ENCODE peak calls at places on chromosomes 6 and 20, in ten cellular contexts. K, I, M, F, Y, N, A, P, U and R are unnamed samples.
A peak's percentile ranks its signal among the peaks of the same experiment; 100 is the strongest.

GRCh38 chr6:7640607-7641577 is 50.9 kb downstream of the SNRNP48 start:
- DNase-seq in K (no peak), I (no peak), M (no peak), F (no peak), Y (peak; percentile 78), N (peak; percentile 47), A (peak; percentile 46), P (peak; percentile 68), U (peak; percentile 52), R (no peak)

GRCh38 chr20:53981752-53982437 is 88.5 kb downstream of the BCAS1 start:
- DNase-seq in K (no peak), I (no peak), M (no peak), F (no peak), Y (no peak), N (no peak), A (no peak), P (no peak), U (no peak), R (no peak)

GRCh38 chr6:148817689-148818088 is 70.9 kb downstream of the UST start:
- DNase-seq in K (no peak), I (no peak), M (no peak), F (no peak), Y (no peak), N (no peak), A (no peak), P (no peak), U (no peak), R (no peak)

GRCh38 chr6:162416845-162417537 is 310.6 kb downstream of the PRKN start:
- DNase-seq in K (no peak), I (no peak), M (no peak), F (no peak), Y (no peak), N (no peak), A (no peak), P (no peak), U (no peak), R (no peak)

GRCh38 chr6:53944538-53944937 is 149.7 kb downstream of the LRRC1 start:
- DNase-seq in K (no peak), I (no peak), M (no peak), F (no peak), Y (no peak), N (no peak), A (no peak), P (no peak), U (no peak), R (no peak)

GRCh38 chr6:35170166-35170565 is 29.0 kb upstream of the TCP11 start:
- DNase-seq in K (no peak), I (no peak), M (no peak), F (no peak), Y (no peak), N (no peak), A (peak; percentile 63), P (peak; percentile 52), U (no peak), R (no peak)

GRCh38 chr6:23280445-23280844 is 711.1 kb downstream of the HDGFL1 start:
- DNase-seq in K (no peak), I (no peak), M (no peak), F (no peak), Y (no peak), N (no peak), A (peak; percentile 9), P (no peak), U (peak; percentile 18), R (no peak)

GRCh38 chr6:8670792-8671191 is 235.4 kb upstream of the SLC35B3 start:
- DNase-seq in K (no peak), I (no peak), M (no peak), F (no peak), Y (no peak), N (no peak), A (no peak), P (no peak), U (no peak), R (no peak)

DNA sequence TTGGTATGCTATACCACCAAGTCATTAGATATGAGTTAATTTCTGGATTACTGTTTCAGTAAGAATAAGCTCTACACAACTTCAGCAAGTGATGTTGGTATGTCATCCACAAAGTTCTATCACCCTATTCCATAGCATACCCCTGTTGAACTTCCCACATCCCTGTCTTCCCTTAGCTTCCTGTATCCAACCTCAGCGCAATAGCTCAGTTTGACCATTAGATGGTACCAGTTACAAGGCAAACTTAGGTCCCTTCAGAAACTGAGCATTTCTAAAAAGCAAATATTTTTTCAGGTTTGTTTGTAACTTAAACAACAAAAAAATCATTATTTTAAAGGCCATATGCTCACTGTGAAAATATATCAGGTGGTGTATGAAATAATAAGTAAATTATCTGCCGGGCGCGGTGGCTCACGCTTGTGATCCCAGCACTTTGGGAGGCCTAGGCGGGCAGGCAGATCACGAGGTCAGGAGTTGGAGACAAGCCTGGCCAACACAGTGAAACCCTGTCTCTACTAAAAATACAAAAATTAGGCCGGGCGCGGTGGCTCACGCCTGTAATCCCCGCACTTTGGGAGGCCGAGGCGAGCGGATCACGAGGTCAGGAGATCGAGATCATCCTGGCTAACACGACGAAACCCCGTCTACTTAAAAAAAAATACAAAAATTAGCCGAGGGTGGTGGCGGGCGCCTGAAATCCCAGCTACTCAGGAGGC is 8.8 kb upstream of the MOG start:
- DNase-seq in K (no peak), I (no peak), M (no peak), F (no peak), Y (peak; percentile 64), N (peak; percentile 43), A (peak; percentile 45), P (peak; percentile 51), U (peak; percentile 55), R (no peak)
- TF ChIP-seq CTCF in K (peak; percentile 66), I (peak; percentile 58), M (peak; percentile 46), F (peak; percentile 56), Y (peak; percentile 80), N (peak; percentile 32), A (peak; percentile 80), P (peak; percentile 78), U (peak; percentile 71), R (peak; percentile 77)

GRCh38 chr6:131167773-131168172 is 32.5 kb downstream of the AKAP7 start:
- DNase-seq in K (no peak), I (no peak), M (no peak), F (no peak), Y (no peak), N (no peak), A (peak; percentile 24), P (peak; percentile 9), U (no peak), R (no peak)
- TF ChIP-seq CTCF in K (peak; percentile 45), I (no peak), M (no peak), F (peak; percentile 37), Y (no peak), N (no peak), A (peak; percentile 32), P (no peak), U (no peak), R (peak; percentile 18)

GRCh38 chr6:30685977-30686907 is at the start of gene PPP1R18:
- DNase-seq in K (no peak), I (peak; percentile 66), M (peak; percentile 85), F (no peak), Y (peak; percentile 67), N (peak; percentile 34), A (peak; percentile 65), P (no peak), U (peak; percentile 74), R (peak; percentile 76)

GRCh38 chr6:30686908-30687658 is 638 bp upstream of the PPP1R18 start:
- DNase-seq in K (peak; percentile 86), I (peak; percentile 92), M (peak; percentile 94), F (peak; percentile 70), Y (peak; percentile 89), N (peak; percentile 85), A (peak; percentile 99), P (peak; percentile 98), U (peak; percentile 96), R (peak; percentile 90)

GRCh38 chr6:30689022-30689865 is 1.5 kb downstream of the NRM start:
- DNase-seq in K (no peak), I (no peak), M (peak; percentile 35), F (peak; percentile 13), Y (no peak), N (no peak), A (no peak), P (no peak), U (no peak), R (no peak)

GRCh38 chr6:30688569-30688968 is 2.1 kb upstream of the PPP1R18 start:
- DNase-seq in K (no peak), I (no peak), M (peak; percentile 43), F (peak; percentile 37), Y (no peak), N (no peak), A (no peak), P (no peak), U (no peak), R (no peak)

DNA sequence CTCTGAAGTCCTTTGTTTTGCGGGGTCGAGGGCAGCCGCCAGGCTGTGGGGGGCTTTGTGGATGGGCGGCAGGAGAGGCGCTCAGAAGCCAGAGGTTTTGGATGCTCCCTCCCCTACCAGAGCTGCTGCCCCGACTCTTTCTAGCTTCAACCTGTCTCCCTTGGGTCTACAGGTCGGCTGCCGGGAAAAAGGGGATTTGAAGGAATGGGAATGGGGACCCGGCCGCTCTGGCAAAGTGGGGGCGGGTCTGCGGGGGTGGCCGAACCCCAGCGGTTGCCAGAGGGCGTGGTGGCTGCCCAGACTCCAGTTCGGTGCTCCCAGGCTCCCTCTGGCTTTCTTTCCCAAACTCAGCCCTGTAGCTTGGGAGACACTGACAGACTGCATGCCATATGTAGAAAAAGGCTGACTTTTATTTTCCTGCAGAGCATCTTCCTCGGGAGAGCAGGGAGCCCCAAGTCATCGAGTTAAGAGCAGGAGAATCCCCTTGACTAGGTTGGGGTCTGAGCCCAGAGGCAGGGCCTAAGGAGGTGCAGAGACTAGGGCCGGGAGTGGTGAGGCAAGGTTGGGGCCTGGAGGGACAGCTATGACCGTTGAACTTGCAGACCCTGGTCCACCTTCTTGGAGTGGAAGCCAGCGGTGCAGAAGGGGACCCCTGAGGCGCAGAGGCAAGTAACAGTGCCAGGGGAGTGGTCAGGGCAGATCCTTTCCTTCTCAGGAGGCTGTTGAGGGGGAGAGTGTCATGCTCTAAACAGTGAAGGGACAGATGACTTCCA is 1.4 kb upstream of the PPP1R18 start:
- DNase-seq in K (no peak), I (no peak), M (no peak), F (peak; percentile 31), Y (no peak), N (no peak), A (peak; percentile 67), P (peak; percentile 45), U (peak; percentile 51), R (no peak)
- TF ChIP-seq CTCF in K (no peak), I (no peak), M (no peak), F (no peak), Y (no peak), N (peak; percentile 10), A (peak; percentile 47), P (peak; percentile 38), U (no peak), R (peak; percentile 6)

GRCh38 chr6:2917801-2918495 is 14.8 kb upstream of the SERPINB9 start:
- DNase-seq in K (no peak), I (no peak), M (no peak), F (no peak), Y (no peak), N (no peak), A (no peak), P (no peak), U (no peak), R (no peak)

GRCh38 chr6:2920671-2921112 is 17.6 kb upstream of the SERPINB9 start:
- DNase-seq in K (no peak), I (no peak), M (no peak), F (no peak), Y (no peak), N (no peak), A (no peak), P (no peak), U (no peak), R (no peak)

GRCh38 chr6:2919886-2920285 is 16.8 kb upstream of the SERPINB9 start:
- DNase-seq in K (no peak), I (no peak), M (no peak), F (no peak), Y (no peak), N (no peak), A (no peak), P (no peak), U (no peak), R (no peak)

GRCh38 chr6:2919401-2919800 is 16.3 kb upstream of the SERPINB9 start:
- DNase-seq in K (no peak), I (no peak), M (no peak), F (no peak), Y (no peak), N (no peak), A (no peak), P (no peak), U (no peak), R (no peak)

DNA sequence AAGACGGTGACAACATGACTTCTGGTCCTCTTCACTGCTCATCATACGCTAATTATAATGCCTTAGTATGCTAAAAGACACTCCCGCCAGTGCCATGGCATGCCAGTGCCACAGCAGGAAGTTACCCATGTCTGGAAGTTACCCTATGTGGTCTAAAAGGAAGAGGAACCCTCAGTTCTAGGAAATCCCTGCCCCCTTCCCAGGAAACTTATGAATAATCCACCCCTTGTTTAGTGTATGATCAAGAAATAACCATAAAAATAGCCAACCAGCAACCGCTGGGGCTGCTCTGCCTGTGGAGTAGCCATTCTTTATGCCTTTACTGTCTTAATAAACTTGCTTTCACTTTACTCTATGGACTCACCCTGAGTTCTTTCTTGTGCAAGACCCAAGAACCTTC is 15.8 kb upstream of the SERPINB9 start:
- DNase-seq in K (no peak), I (no peak), M (no peak), F (no peak), Y (no peak), N (no peak), A (no peak), P (no peak), U (no peak), R (no peak)
- TF ChIP-seq CTCF in K (no peak), I (no peak), M (no peak), F (no peak), Y (no peak), N (no peak), A (no peak), P (no peak), U (no peak), R (no peak)